ENCODE peak calls at places on chromosomes 3 and 15, in four cellular contexts. H, K, Z and G are unnamed samples.

GRCh38 chr3:177521305-177521704 is 324.0 kb upstream of the TBL1XR1 start:
- DNase-seq in K (no peak), Z (no peak), H (no peak), G (no peak)

GRCh38 chr3:69306239-69307185 is 79.4 kb downstream of the FRMD4B start:
- DNase-seq in K (peak; percentile 69), Z (peak; percentile 80), H (no peak), G (peak; percentile 77)

GRCh38 chr3:174191380-174191779 is 667.8 kb upstream of the NAALADL2 start:
- DNase-seq in H (peak; percentile 12), K (no peak), Z (no peak), G (no peak)

GRCh38 chr3:99639579-99639978 is 1.2 kb downstream of the COL8A1 start:
- DNase-seq in Z (no peak), H (no peak), K (no peak), G (no peak)

GRCh38 chr3:28347374-28348285 is 891 bp upstream of the ZCWPW2 start:
- DNase-seq in H (no peak), Z (no peak), K (peak; percentile 9), G (no peak)

GRCh38 chr3:157417247-157417646 is 19.4 kb upstream of the PTX3 start:
- DNase-seq in Z (no peak), K (no peak), H (no peak), G (no peak)

GRCh38 chr3:43389388-43390254 is 103.3 kb downstream of the SNRK start:
- DNase-seq in K (no peak), Z (peak; percentile 30), H (peak; percentile 19), G (no peak)

GRCh38 chr3:64956619-64957018 is 268.8 kb upstream of the ADAMTS9 start:
- DNase-seq in H (no peak), Z (no peak), K (no peak), G (no peak)

DNA sequence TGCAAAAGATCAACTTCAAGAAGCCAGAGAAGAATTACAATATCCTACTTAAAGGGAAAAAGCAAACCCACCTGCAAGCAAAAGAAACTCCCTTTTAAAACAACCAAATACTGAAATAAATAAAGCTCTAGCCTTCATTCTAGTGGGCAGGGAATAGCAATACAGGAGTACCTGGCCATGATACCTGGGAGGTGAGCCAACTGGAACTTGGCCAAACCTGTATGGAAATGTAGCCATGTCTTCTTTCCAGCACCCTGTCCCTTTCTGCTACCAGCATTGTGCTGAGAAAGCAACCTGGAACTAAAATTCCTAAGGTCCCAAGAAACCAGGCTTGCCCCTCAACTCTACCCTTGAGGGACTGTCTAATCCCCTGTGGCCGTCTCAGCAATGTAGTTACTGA is 530.0 kb downstream of the EPHB1 start:
- DNase-seq in K (no peak), H (no peak), Z (no peak), G (no peak)
- H3K9me3 ChIP-seq in K (no peaks in the 10 kb centered on the region), H (no peaks in the 10 kb centered on the region), Z (no peaks in the 10 kb centered on the region), G (no peaks in the 10 kb centered on the region)

GRCh38 chr15:65207280-65207679 is 4.0 kb downstream of the CILP start:
- DNase-seq in H (no peak), Z (no peak), K (no peak), G (no peak)

GRCh38 chr15:65212097-65212496 is 824 bp upstream of the CILP start:
- DNase-seq in H (no peak), K (peak; percentile 94), Z (peak; percentile 42), G (peak; percentile 48)

GRCh38 chr15:65208656-65209055 is 2.6 kb downstream of the CILP start:
- DNase-seq in K (no peak), Z (no peak), H (no peak), G (no peak)

GRCh38 chr15:65211157-65211982 is at the start of gene CILP:
- DNase-seq in H (no peak), Z (no peak), K (no peak), G (no peak)

DNA sequence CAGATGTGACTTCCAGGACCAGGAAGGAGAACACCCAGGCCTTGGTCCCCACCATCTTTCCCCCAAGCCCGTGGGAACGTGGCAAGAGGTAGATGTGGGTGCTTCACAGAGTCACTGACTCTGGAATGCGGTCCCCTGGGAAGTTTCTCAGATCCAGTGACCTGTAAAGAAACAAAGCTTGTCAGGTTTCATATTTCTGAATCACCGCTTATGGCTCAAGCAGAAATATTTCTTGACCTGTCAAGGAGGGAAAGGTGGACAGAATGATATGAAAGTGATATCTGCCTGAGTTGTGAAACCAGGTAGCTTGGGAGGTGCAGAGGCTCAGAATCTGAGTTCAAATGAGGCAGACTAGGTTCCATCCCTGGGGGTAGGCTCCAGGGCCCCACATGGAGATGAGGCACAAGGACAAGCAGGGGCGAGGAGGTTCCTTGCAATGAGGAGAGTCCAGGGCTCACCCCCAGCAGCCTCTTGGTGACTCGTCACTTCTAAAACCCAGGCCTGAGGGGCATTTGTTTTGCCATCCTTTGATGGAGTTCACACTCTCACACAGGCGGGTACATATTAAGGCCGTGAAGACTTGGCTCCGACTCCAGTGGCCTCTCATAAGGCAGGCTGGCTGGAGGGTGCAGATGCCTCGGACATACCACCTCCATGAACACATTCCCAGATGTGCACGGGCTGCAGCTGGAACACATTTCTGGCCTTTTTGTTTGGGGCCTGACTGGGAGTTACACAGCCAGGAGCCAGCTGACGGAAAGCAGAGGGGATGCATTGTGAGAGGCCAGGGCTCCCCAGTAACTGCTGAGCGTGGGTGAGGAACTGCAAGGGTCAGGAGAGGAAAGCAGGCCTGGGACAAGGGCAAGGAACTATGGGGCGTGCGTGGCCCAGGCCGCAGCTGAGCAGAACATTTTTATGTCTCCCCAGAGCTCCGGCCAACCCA is 1.3 kb downstream of the CILP start:
- DNase-seq in H (no peak), K (no peak), Z (no peak), G (no peak)
- TF ChIP-seq EP300 in H (no peak), K (no peak), Z (no peak), G (no peak)

GRCh38 chr3:119508172-119508845 is 10.0 kb downstream of the TIMMDC1 start:
- DNase-seq in H (peak; percentile 19), K (peak; percentile 7), Z (no peak), G (no peak)
- TF ChIP-seq ESRRA in H (no peak), K (peak; percentile 31), Z (no peak), G (no peak)

GRCh38 chr15:27509014-27509413 is 538.0 kb downstream of the GABRG3 start:
- DNase-seq in Z (no peak), K (no peak), H (no peak), G (no peak)
- H3K9me3 ChIP-seq in Z (peaks cover 68% of the 10 kb centered on the region), K (peaks cover 7% of the 10 kb centered on the region), H (no peaks in the 10 kb centered on the region), G (peaks cover 25% of the 10 kb centered on the region)

GRCh38 chr3:11371758-11372157 is 99.6 kb downstream of the ATG7 start:
- DNase-seq in Z (no peak), K (no peak), H (no peak), G (no peak)
- TF ChIP-seq EP300 in Z (no peak), K (no peak), H (no peak), G (no peak)

GRCh38 chr3:144015133-144015532 is 43.5 kb downstream of the DIPK2A start:
- DNase-seq in H (no peak), K (peak; percentile 68), Z (no peak), G (no peak)

GRCh38 chr3:144018776-144019175 is 47.2 kb downstream of the DIPK2A start:
- DNase-seq in K (no peak), H (no peak), Z (no peak), G (no peak)
- TF ChIP-seq ESRRA in K (no peak), H (no peak), Z (no peak), G (no peak)

GRCh38 chr3:31653464-31653863 is 120.7 kb downstream of the STT3B start:
- DNase-seq in Z (peak; percentile 50), K (no peak), H (no peak), G (no peak)
- H3K9me3 ChIP-seq in Z (peaks cover 35% of the 10 kb centered on the region), K (peaks cover 20% of the 10 kb centered on the region), H (peaks cover 9% of the 10 kb centered on the region), G (peaks cover 76% of the 10 kb centered on the region)

DNA sequence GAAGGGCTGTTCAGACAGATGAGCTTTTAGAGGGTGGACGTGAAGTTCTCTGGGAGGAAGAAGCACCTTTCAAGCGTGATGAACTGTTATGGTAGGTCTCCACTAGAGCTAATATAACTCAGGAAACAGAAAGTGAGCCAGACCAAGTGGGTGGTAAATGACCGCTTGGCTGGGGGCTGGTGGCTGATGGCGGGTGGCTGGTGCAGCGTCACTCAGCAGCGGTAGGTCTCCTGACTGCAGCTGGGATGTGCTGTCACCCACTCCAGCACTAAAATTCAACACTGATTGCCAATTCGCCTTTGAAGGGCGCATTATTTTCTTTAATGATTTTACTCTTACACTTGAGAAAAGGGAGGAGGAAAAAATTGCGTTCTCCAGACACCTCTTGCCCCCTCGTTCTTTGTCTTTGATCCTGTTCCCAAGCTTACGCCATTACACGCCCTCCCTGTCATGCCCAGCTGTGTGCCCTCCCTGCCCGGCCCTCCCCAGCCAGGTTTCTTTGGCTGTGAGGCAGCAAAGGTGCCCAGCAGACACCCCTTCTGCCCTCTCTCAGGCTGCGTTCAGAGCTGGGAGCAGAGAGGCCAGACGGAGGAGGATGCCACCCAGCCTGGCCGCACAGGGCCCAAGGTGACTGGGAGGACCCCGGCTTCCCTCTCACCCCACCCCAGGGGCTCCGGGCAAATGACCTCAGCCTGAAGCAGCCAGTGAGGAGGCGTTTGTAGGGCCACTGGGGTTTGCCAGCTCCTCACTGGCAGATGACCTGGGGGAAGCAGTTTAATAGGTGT is 31.0 kb upstream of the LACTB start:
- DNase-seq in K (no peak), H (no peak), Z (no peak), G (no peak)
- TF ChIP-seq EP300 in K (no peak), H (no peak), Z (no peak), G (no peak)

GRCh38 chr3:170440346-170440745 is 21.7 kb downstream of the CLDN11 start:
- DNase-seq in Z (no peak), K (no peak), H (no peak), G (no peak)

GRCh38 chr3:170438836-170439235 is 20.2 kb downstream of the CLDN11 start:
- DNase-seq in Z (no peak), H (no peak), K (no peak), G (no peak)

GRCh38 chr3:170436697-170437096 is 18.0 kb downstream of the CLDN11 start:
- DNase-seq in K (no peak), H (no peak), Z (no peak), G (no peak)

GRCh38 chr3:170437696-170438407 is 19.2 kb downstream of the CLDN11 start:
- DNase-seq in Z (peak; percentile 45), K (no peak), H (no peak), G (no peak)

GRCh38 chr3:170437151-170437550 is 18.5 kb downstream of the CLDN11 start:
- DNase-seq in Z (no peak), K (no peak), H (no peak), G (no peak)
- TF ChIP-seq ESRRA in Z (no peak), K (no peak), H (no peak), G (no peak)